ENCODE peak calls at places on chromosome 16, in nine cellular contexts. X is pancreas; K is psoas muscle; C is Peyer's patch; E is right atrium auricular region; W is small intestine; S is neuronal stem cell; P is kidney; M is CD8-positive, alpha-beta T cell. O is an unnamed sample. For H3K36me3, the result is how much of the 10 kb centered on the place peaks cover.

GRCh38 chr16:88194397-88195020 is 188.2 kb upstream of the ZNF469 start:
- DNase-seq in C (peak), E (no peak), X (no peak), K (peak), P (no peak), W (peak), M (no peak), S (no peak), O (no peak)

GRCh38 chr16:10338426-10338825 is 47.4 kb upstream of the ATF7IP2 start:
- DNase-seq in C (no peak), P (no peak), K (no peak), X (no peak), S (no peak), E (no peak), M (no peak), W (no peak), O (no peak)

GRCh38 chr16:84933774-84934571 is 77.4 kb downstream of the ZDHHC7 start:
- DNase-seq in S (no peak), K (peak), M (no peak), X (peak), W (no peak), P (peak), E (peak), C (peak), O (peak)

GRCh38 chr16:28623172-28623711 is 13.4 kb upstream of the SULT1A1 start:
- DNase-seq in C (peak), K (peak), X (peak), P (peak), E (no peak), W (peak), S (no peak), M (peak), O (no peak)

GRCh38 chr16:2042171-2042570 is 5.5 kb downstream of the NTHL1 start:
- DNase-seq in E (no peak), C (no peak), K (no peak), X (peak), M (no peak), S (no peak), P (peak), W (no peak), O (no peak)

GRCh38 chr16:87653234-87653633 is 50.9 kb downstream of the JPH3 start:
- DNase-seq in X (no peak), C (no peak), E (no peak), S (no peak), P (no peak), W (no peak), K (no peak), M (no peak), O (no peak)

GRCh38 chr16:69132424-69133252 is at the start of the genes CHTF8 and UTP4:
- DNase-seq in E (peak), P (peak), X (peak), C (peak), K (peak), M (peak), W (peak), S (peak), O (peak)

GRCh38 chr16:69031877-69032301 is 73.6 kb upstream of the HAS3 start:
- DNase-seq in K (no peak), M (no peak), E (no peak), C (peak), S (no peak), X (peak), W (peak), P (no peak), O (no peak)

GRCh38 chr16:72860726-72861562 is 187.0 kb downstream of the ZFHX3 start:
- DNase-seq in P (no peak), K (no peak), W (no peak), M (no peak), E (no peak), X (no peak), C (no peak), S (no peak), O (no peak)

GRCh38 chr16:27102701-27103575 is 36.2 kb downstream of the C16orf82 start:
- DNase-seq in P (no peak), M (no peak), K (no peak), S (no peak), E (no peak), X (no peak), C (no peak), W (no peak), O (no peak)

GRCh38 chr16:1019934-1020305 is 38.4 kb downstream of the SOX8 start:
- DNase-seq in M (no peak), K (no peak), P (no peak), X (no peak), E (peak), C (no peak), S (no peak), W (no peak), O (no peak)

GRCh38 chr16:86229866-86230656 is 280.3 kb upstream of the FOXF1 start:
- DNase-seq in E (no peak), S (no peak), X (no peak), P (peak), K (no peak), W (no peak), M (no peak), C (peak), O (no peak)

GRCh38 chr16:50491516-50491915 is 56.7 kb upstream of the NKD1 start:
- DNase-seq in S (no peak), M (no peak), E (peak), C (no peak), W (no peak), P (no peak), X (no peak), K (no peak), O (no peak)

GRCh38 chr16:85220125-85220839 is 108.0 kb upstream of the CIBAR2 start:
- DNase-seq in S (no peak), M (no peak), W (peak), E (no peak), C (peak), X (peak), P (peak), K (peak), O (peak)

GRCh38 chr16:11836653-11837244 is 14.6 kb downstream of the RSL1D1 start:
- DNase-seq in M (no peak), K (no peak), P (no peak), S (no peak), X (no peak), E (no peak), C (no peak), W (no peak), O (no peak)

GRCh38 chr16:11841026-11841425 is 10.3 kb downstream of the RSL1D1 start:
- DNase-seq in K (no peak), S (no peak), P (no peak), M (no peak), E (no peak), C (no peak), X (no peak), W (no peak), O (no peak)

GRCh38 chr16:11833951-11834695 is 17.2 kb downstream of the RSL1D1 start:
- DNase-seq in S (no peak), K (peak), X (no peak), E (no peak), M (no peak), W (no peak), C (no peak), P (no peak), O (no peak)

GRCh38 chr16:11835309-11835708 is 16.0 kb downstream of the RSL1D1 start:
- DNase-seq in M (no peak), S (no peak), E (no peak), K (no peak), P (no peak), C (no peak), X (peak), W (no peak), O (no peak)

DNA sequence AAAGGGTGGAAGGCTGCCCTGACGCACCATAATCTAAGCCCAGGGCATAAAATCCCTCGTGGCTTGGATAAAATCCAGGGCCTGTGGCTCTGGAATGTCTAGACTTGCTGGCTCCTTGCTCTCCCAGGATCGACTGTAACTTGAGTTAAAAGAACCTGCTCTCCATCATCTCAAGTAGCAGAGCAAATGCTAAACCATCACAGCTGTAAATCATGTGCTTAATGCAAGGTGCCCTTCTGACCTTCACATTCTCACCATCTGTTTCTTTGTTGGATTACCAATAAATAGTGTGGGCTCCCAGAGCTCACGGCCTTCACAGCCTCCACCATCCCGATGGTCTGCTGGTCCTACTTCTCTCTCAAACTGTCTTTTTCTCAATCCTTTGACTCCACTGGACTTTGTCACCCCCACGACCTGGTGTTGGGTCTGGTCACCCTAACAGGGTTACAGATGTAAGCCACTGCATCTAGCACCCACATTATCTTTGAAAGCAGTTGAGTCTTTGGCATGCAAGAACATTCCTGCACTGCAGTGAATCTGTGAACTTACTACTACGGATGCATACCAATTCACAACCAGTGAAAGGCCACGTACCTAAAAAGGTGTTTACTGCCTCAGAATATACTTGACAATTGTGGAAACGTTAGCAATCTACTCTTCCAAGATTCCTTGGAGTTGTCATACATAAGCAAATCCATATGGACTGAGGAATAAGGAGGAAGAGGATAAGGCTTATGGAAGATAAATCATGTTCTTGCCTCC is 15.3 kb downstream of the RSL1D1 start:
- DNase-seq in P (no peak), S (no peak), W (peak), C (no peak), M (no peak), X (peak), E (no peak), K (no peak), O (no peak)
- H3K36me3 ChIP-seq in P (under half), S (half or more), W (under half), C (under half), M (under half), X (under half), E (under half), K (half or more), O (under half)

DNA sequence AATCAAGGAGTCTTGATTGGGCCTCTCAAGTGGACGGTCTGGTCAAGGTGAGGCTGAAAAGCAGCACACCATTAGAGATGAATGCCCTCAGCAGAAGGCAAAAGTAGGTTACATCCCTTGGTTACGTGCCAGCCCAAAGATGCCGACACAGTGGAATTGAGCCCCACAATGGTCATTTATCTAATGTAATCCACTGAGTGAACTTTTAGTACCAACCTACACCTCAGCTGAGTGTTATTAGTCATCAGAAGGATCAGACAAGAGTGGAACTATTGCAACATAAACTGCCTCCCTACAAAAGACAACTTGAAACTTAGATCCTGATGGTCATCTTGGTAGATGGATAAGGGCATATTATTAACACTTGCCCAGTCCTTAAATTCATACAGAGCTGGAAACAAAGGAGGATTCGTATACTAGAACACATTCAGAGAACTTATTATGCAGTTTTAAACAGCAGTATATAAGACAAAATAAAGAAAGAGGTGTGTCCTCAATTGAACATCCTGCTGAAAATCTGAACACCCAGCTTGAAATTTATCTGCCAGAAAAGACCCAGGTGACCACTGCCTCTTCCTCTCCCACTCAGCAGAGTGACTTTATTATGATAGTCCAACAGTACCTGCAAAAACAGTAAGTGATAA is 2.8 kb downstream of the DCUN1D3 start:
- DNase-seq in E (no peak), M (no peak), K (peak), X (no peak), W (peak), S (no peak), C (peak), P (no peak), O (no peak)
- H3K27ac ChIP-seq in E (peak), M (no peak), K (peak), X (no peak), W (no peak), S (no peak), C (no peak), P (no peak), O (peak)

DNA sequence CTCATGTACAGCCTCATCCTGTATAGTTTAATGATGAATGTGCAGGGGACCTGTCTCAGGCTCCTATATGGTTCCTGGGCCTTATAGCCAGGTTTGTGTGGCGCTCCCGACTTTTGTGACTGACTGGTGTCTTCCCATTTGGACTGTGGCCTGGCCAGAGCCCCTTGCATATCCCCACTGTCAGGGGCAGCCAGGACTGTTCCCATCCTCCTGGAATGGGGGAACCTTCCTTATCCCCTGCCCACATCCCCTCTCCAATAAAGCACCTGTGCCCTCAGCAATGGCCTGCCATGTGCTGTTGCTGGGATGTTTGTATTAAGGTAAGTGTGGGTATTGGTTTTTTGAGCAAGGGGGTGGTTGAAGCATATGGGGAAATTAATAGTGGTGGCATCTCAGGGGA is 2.6 kb downstream of the B3GNT9 start:
- DNase-seq in C (no peak), W (no peak), S (no peak), X (no peak), E (no peak), M (no peak), K (no peak), P (peak), O (no peak)
- H3K36me3 ChIP-seq in C (under half), W (under half), S (half or more), X (under half), E (under half), M (under half), K (half or more), P (under half), O (under half)

GRCh38 chr16:31246296-31246695 is 13.5 kb upstream of the ITGAM start:
- DNase-seq in M (no peak), P (no peak), K (no peak), E (no peak), X (no peak), S (no peak), C (no peak), W (no peak), O (no peak)
- H3K27ac ChIP-seq in M (no peak), P (no peak), K (no peak), E (no peak), X (no peak), S (no peak), C (no peak), W (no peak), O (no peak)

GRCh38 chr16:80723091-80723490 is 81.3 kb downstream of the CDYL2 start:
- DNase-seq in W (no peak), C (no peak), E (no peak), X (no peak), S (no peak), P (no peak), M (no peak), K (no peak), O (no peak)
- H3K36me3 ChIP-seq in W (under half), C (under half), E (under half), X (under half), S (under half), P (under half), M (under half), K (under half), O (under half)

O was measured in uterus.